ENCODE peak calls at places on chromosome 14, in five cellular contexts. S, B, W, Q and X are unnamed samples.

GRCh38 chr14:96351986-96352385 is 11.2 kb downstream of the ATG2B start:
- DNase-seq in S (no peak), B (no peak), W (no peak), Q (no peak), X (no peak)

GRCh38 chr14:99744199-99744872 is 48.9 kb upstream of the EML1 start:
- DNase-seq in S (no peak), B (no peak), W (no peak), Q (no peak), X (no peak)

GRCh38 chr14:66311058-66311457 is 175.1 kb upstream of the CCDC196 start:
- DNase-seq in S (no peak), B (no peak), W (no peak), Q (no peak), X (no peak)

GRCh38 chr14:39033371-39033770 is 69.7 kb downstream of the SEC23A start:
- DNase-seq in S (no peak), B (no peak), W (no peak), Q (no peak), X (no peak)

GRCh38 chr14:69263364-69263763 is 3.4 kb downstream of the GALNT16 start:
- DNase-seq in S (no peak), B (no peak), W (peak), Q (peak), X (peak)

GRCh38 chr14:61247935-61248334 is 33.2 kb downstream of the TMEM30B start:
- DNase-seq in S (no peak), B (no peak), W (no peak), Q (no peak), X (no peak)

GRCh38 chr14:88895116-88895515 is 70.7 kb downstream of the TTC8 start:
- DNase-seq in S (no peak), B (no peak), W (no peak), Q (no peak), X (no peak)

GRCh38 chr14:102683399-102684275 is 91.2 kb downstream of the RCOR1 start:
- DNase-seq in S (no peak), B (no peak), W (no peak), Q (no peak), X (no peak)

GRCh38 chr14:22837750-22838538 is 1.6 kb downstream of the MMP14 start:
- DNase-seq in S (no peak), B (no peak), W (no peak), Q (peak), X (no peak)

GRCh38 chr14:61474671-61475070 is 153.3 kb downstream of the PRKCH start:
- DNase-seq in S (no peak), B (no peak), W (no peak), Q (no peak), X (no peak)

GRCh38 chr14:106826833-106827369 is 1300.5 kb downstream of the TMEM121 start:
- DNase-seq in S (no peak), B (no peak), W (no peak), Q (no peak), X (no peak)

GRCh38 chr14:73997944-73998451 is 21.1 kb downstream of the ENTPD5 start:
- DNase-seq in S (no peak), B (no peak), W (no peak), Q (no peak), X (no peak)

GRCh38 chr14:23399591-23399990 is 8.5 kb downstream of the MYH6 start:
- DNase-seq in S (no peak), B (no peak), W (no peak), Q (no peak), X (no peak)

GRCh38 chr14:44165286-44165685 is 341.8 kb downstream of the FSCB start:
- DNase-seq in S (no peak), B (no peak), W (no peak), Q (no peak), X (no peak)

GRCh38 chr14:65438266-65438933 is 25.9 kb downstream of the FUT8 start:
- DNase-seq in S (no peak), B (no peak), W (no peak), Q (no peak), X (no peak)

GRCh38 chr14:104977681-104978647 is at the start of gene AHNAK2:
- DNase-seq in S (no peak), B (peak), W (peak), Q (no peak), X (peak)

GRCh38 chr14:50599700-50600444 is 39.9 kb downstream of the ATL1 start:
- DNase-seq in S (no peak), B (no peak), W (peak), Q (peak), X (no peak)

GRCh38 chr14:50948205-50948604 is 3.9 kb upstream of the PYGL start:
- DNase-seq in S (no peak), B (no peak), W (no peak), Q (no peak), X (no peak)

GRCh38 chr14:61406670-61407069 is 85.3 kb downstream of the PRKCH start:
- DNase-seq in S (no peak), B (peak), W (no peak), Q (no peak), X (no peak)

GRCh38 chr14:76908834-76909233 is 82.6 kb downstream of the LRRC74A start:
- DNase-seq in S (no peak), B (peak), W (no peak), Q (no peak), X (no peak)

GRCh38 chr14:37584211-37585100 is 10.6 kb downstream of the FOXA1 start:
- DNase-seq in S (no peak), B (no peak), W (no peak), Q (no peak), X (peak)

GRCh38 chr14:35400707-35401421 is 3.7 kb downstream of the NFKBIA start:
- DNase-seq in S (peak), B (peak), W (no peak), Q (no peak), X (no peak)

GRCh38 chr14:26765768-26766550 is 168.1 kb upstream of the NOVA1 start:
- DNase-seq in S (no peak), B (no peak), W (no peak), Q (peak), X (peak)